ENCODE peak calls at places on chromosomes 16 and 17, in seven cellular contexts. One of them, this sample, is unnamed.

GRCh38 chr16:1980026-1980769 is 1.1 kb downstream of the NOXO1 start:
- DNase-seq in gastrocnemius medialis: no peak
- DNase-seq in esophagus squamous epithelium: no peak
- DNase-seq in psoas muscle: peak
- DNase-seq in lung: no peak
- DNase-seq in fibroblast of villous mesenchyme: no peak
- DNase-seq in aorta: no peak
- DNase-seq in this sample: no peak

GRCh38 chr16:84378099-84378498 is 9.8 kb downstream of the ATP2C2 start:
- DNase-seq in aorta: peak
- DNase-seq in psoas muscle: no peak
- DNase-seq in esophagus squamous epithelium: no peak
- DNase-seq in fibroblast of villous mesenchyme: no peak
- DNase-seq in gastrocnemius medialis: no peak
- DNase-seq in lung: no peak
- DNase-seq in this sample: no peak

GRCh38 chr16:66580605-66581209 is 1.4 kb downstream of the CMTM2 start:
- DNase-seq in gastrocnemius medialis: no peak
- DNase-seq in lung: no peak
- DNase-seq in esophagus squamous epithelium: no peak
- DNase-seq in aorta: no peak
- DNase-seq in fibroblast of villous mesenchyme: peak
- DNase-seq in psoas muscle: no peak
- DNase-seq in this sample: peak

GRCh38 chr17:77810536-77810935 is 148.0 kb upstream of the TNRC6C start:
- DNase-seq in esophagus squamous epithelium: no peak
- DNase-seq in fibroblast of villous mesenchyme: peak
- DNase-seq in lung: no peak
- DNase-seq in psoas muscle: peak
- DNase-seq in aorta: peak
- DNase-seq in gastrocnemius medialis: peak
- DNase-seq in this sample: peak

GRCh38 chr17:19867654-19868395 is at the start of gene ULK2:
- DNase-seq in lung: peak
- DNase-seq in aorta: peak
- DNase-seq in psoas muscle: peak
- DNase-seq in gastrocnemius medialis: no peak
- DNase-seq in esophagus squamous epithelium: no peak
- DNase-seq in fibroblast of villous mesenchyme: peak
- DNase-seq in this sample: peak

GRCh38 chr17:78001182-78001581 is 42.7 kb downstream of the TNRC6C start:
- DNase-seq in fibroblast of villous mesenchyme: no peak
- DNase-seq in lung: no peak
- DNase-seq in esophagus squamous epithelium: no peak
- DNase-seq in psoas muscle: no peak
- DNase-seq in aorta: no peak
- DNase-seq in gastrocnemius medialis: no peak
- DNase-seq in this sample: no peak

GRCh38 chr17:36918260-36918691 is 19.0 kb upstream of the LHX1 start:
- DNase-seq in esophagus squamous epithelium: no peak
- DNase-seq in gastrocnemius medialis: no peak
- DNase-seq in psoas muscle: no peak
- DNase-seq in lung: no peak
- DNase-seq in aorta: no peak
- DNase-seq in fibroblast of villous mesenchyme: no peak
- DNase-seq in this sample: no peak

GRCh38 chr17:44115585-44116415 is 7.6 kb downstream of the HDAC5 start:
- DNase-seq in esophagus squamous epithelium: no peak
- DNase-seq in lung: no peak
- DNase-seq in gastrocnemius medialis: no peak
- DNase-seq in psoas muscle: peak
- DNase-seq in aorta: peak
- DNase-seq in fibroblast of villous mesenchyme: peak
- DNase-seq in this sample: peak

GRCh38 chr17:75587718-75588545 is at the start of gene MYO15B:
- DNase-seq in psoas muscle: peak
- DNase-seq in esophagus squamous epithelium: no peak
- DNase-seq in lung: peak
- DNase-seq in aorta: peak
- DNase-seq in gastrocnemius medialis: no peak
- DNase-seq in fibroblast of villous mesenchyme: peak
- DNase-seq in this sample: peak

GRCh38 chr17:4728124-4728523 is 3.1 kb upstream of the MED11 start:
- DNase-seq in lung: peak
- DNase-seq in esophagus squamous epithelium: no peak
- DNase-seq in fibroblast of villous mesenchyme: no peak
- DNase-seq in gastrocnemius medialis: no peak
- DNase-seq in psoas muscle: no peak
- DNase-seq in aorta: no peak
- DNase-seq in this sample: no peak

GRCh38 chr16:86477642-86478041 is 32.7 kb upstream of the FOXF1 start:
- DNase-seq in psoas muscle: no peak
- DNase-seq in gastrocnemius medialis: no peak
- DNase-seq in aorta: no peak
- DNase-seq in esophagus squamous epithelium: no peak
- DNase-seq in lung: no peak
- DNase-seq in fibroblast of villous mesenchyme: peak
- DNase-seq in this sample: no peak

GRCh38 chr17:512926-513325 is 160.3 kb upstream of the RPH3AL start:
- DNase-seq in gastrocnemius medialis: no peak
- DNase-seq in fibroblast of villous mesenchyme: peak
- DNase-seq in lung: no peak
- DNase-seq in aorta: peak
- DNase-seq in psoas muscle: no peak
- DNase-seq in esophagus squamous epithelium: no peak
- DNase-seq in this sample: peak

GRCh38 chr16:86566601-86566965 is at the start of gene FOXC2:
- DNase-seq in psoas muscle: peak
- DNase-seq in lung: peak
- DNase-seq in gastrocnemius medialis: no peak
- DNase-seq in esophagus squamous epithelium: no peak
- DNase-seq in fibroblast of villous mesenchyme: peak
- DNase-seq in aorta: peak
- DNase-seq in this sample: peak

GRCh38 chr17:27968206-27968732 is 74.2 kb upstream of the NLK start:
- DNase-seq in psoas muscle: no peak
- DNase-seq in fibroblast of villous mesenchyme: no peak
- DNase-seq in gastrocnemius medialis: no peak
- DNase-seq in aorta: no peak
- DNase-seq in lung: no peak
- DNase-seq in esophagus squamous epithelium: no peak
- DNase-seq in this sample: no peak

GRCh38 chr17:76696763-76697701 is 13.7 kb downstream of the MXRA7 start:
- DNase-seq in gastrocnemius medialis: peak
- DNase-seq in esophagus squamous epithelium: no peak
- DNase-seq in aorta: peak
- DNase-seq in psoas muscle: peak
- DNase-seq in lung: no peak
- DNase-seq in fibroblast of villous mesenchyme: peak
- DNase-seq in this sample: no peak

GRCh38 chr17:73304971-73305786 is 6.6 kb downstream of the CDC42EP4 start:
- DNase-seq in psoas muscle: peak
- DNase-seq in gastrocnemius medialis: no peak
- DNase-seq in esophagus squamous epithelium: no peak
- DNase-seq in aorta: peak
- DNase-seq in lung: peak
- DNase-seq in fibroblast of villous mesenchyme: peak
- DNase-seq in this sample: peak

GRCh38 chr17:71110326-71110725 is 941.0 kb downstream of the KCNJ2 start:
- DNase-seq in fibroblast of villous mesenchyme: no peak
- DNase-seq in psoas muscle: no peak
- DNase-seq in gastrocnemius medialis: no peak
- DNase-seq in esophagus squamous epithelium: no peak
- DNase-seq in lung: no peak
- DNase-seq in aorta: no peak
- DNase-seq in this sample: no peak

GRCh38 chr17:56141046-56141839 is 12.0 kb upstream of the ANKFN1 start:
- DNase-seq in fibroblast of villous mesenchyme: no peak
- DNase-seq in lung: no peak
- DNase-seq in gastrocnemius medialis: no peak
- DNase-seq in psoas muscle: no peak
- DNase-seq in aorta: no peak
- DNase-seq in esophagus squamous epithelium: no peak
- DNase-seq in this sample: no peak

GRCh38 chr16:47592232-47592631 is 131.1 kb downstream of the PHKB start:
- DNase-seq in fibroblast of villous mesenchyme: no peak
- DNase-seq in esophagus squamous epithelium: no peak
- DNase-seq in gastrocnemius medialis: no peak
- DNase-seq in psoas muscle: no peak
- DNase-seq in aorta: no peak
- DNase-seq in lung: no peak
- DNase-seq in this sample: no peak

GRCh38 chr17:74213897-74214386 is 571 bp downstream of the TTYH2 start:
- DNase-seq in esophagus squamous epithelium: no peak
- DNase-seq in psoas muscle: peak
- DNase-seq in fibroblast of villous mesenchyme: no peak
- DNase-seq in gastrocnemius medialis: no peak
- DNase-seq in lung: no peak
- DNase-seq in aorta: peak
- DNase-seq in this sample: peak

GRCh38 chr17:40018211-40019121 is 3.2 kb downstream of the CSF3 start:
- DNase-seq in psoas muscle: peak
- DNase-seq in fibroblast of villous mesenchyme: no peak
- DNase-seq in lung: no peak
- DNase-seq in gastrocnemius medialis: peak
- DNase-seq in esophagus squamous epithelium: no peak
- DNase-seq in aorta: peak
- DNase-seq in this sample: no peak

GRCh38 chr17:53570731-53571130 is 252.0 kb upstream of the KIF2B start:
- DNase-seq in fibroblast of villous mesenchyme: no peak
- DNase-seq in aorta: no peak
- DNase-seq in gastrocnemius medialis: no peak
- DNase-seq in lung: no peak
- DNase-seq in esophagus squamous epithelium: no peak
- DNase-seq in psoas muscle: no peak
- DNase-seq in this sample: no peak

GRCh38 chr16:15487336-15488284 is 53.2 kb downstream of the BMERB1 start:
- DNase-seq in psoas muscle: no peak
- DNase-seq in esophagus squamous epithelium: no peak
- DNase-seq in gastrocnemius medialis: no peak
- DNase-seq in fibroblast of villous mesenchyme: peak
- DNase-seq in lung: no peak
- DNase-seq in aorta: no peak
- DNase-seq in this sample: no peak

GRCh38 chr16:24626251-24626650 is 86.9 kb downstream of the RBBP6 start:
- DNase-seq in lung: no peak
- DNase-seq in fibroblast of villous mesenchyme: peak
- DNase-seq in esophagus squamous epithelium: no peak
- DNase-seq in gastrocnemius medialis: no peak
- DNase-seq in psoas muscle: no peak
- DNase-seq in aorta: no peak
- DNase-seq in this sample: no peak

GRCh38 chr16:15775663-15776304 is 81.0 kb downstream of the MYH11 start:
- DNase-seq in esophagus squamous epithelium: no peak
- DNase-seq in psoas muscle: no peak
- DNase-seq in aorta: no peak
- DNase-seq in lung: no peak
- DNase-seq in fibroblast of villous mesenchyme: no peak
- DNase-seq in gastrocnemius medialis: no peak
- DNase-seq in this sample: no peak

GRCh38 chr17:2057714-2058520 is 3.0 kb downstream of the HIC1 start:
- DNase-seq in esophagus squamous epithelium: no peak
- DNase-seq in psoas muscle: peak
- DNase-seq in gastrocnemius medialis: no peak
- DNase-seq in lung: no peak
- DNase-seq in aorta: no peak
- DNase-seq in fibroblast of villous mesenchyme: peak
- DNase-seq in this sample: no peak
- H3K4me3 ChIP-seq in esophagus squamous epithelium: peak
- H3K4me3 ChIP-seq in psoas muscle: peak
- H3K4me3 ChIP-seq in gastrocnemius medialis: peak
- H3K4me3 ChIP-seq in lung: no peak
- H3K4me3 ChIP-seq in aorta: no peak
- H3K4me3 ChIP-seq in fibroblast of villous mesenchyme: peak
- H3K4me3 ChIP-seq in this sample: no peak

DNA sequence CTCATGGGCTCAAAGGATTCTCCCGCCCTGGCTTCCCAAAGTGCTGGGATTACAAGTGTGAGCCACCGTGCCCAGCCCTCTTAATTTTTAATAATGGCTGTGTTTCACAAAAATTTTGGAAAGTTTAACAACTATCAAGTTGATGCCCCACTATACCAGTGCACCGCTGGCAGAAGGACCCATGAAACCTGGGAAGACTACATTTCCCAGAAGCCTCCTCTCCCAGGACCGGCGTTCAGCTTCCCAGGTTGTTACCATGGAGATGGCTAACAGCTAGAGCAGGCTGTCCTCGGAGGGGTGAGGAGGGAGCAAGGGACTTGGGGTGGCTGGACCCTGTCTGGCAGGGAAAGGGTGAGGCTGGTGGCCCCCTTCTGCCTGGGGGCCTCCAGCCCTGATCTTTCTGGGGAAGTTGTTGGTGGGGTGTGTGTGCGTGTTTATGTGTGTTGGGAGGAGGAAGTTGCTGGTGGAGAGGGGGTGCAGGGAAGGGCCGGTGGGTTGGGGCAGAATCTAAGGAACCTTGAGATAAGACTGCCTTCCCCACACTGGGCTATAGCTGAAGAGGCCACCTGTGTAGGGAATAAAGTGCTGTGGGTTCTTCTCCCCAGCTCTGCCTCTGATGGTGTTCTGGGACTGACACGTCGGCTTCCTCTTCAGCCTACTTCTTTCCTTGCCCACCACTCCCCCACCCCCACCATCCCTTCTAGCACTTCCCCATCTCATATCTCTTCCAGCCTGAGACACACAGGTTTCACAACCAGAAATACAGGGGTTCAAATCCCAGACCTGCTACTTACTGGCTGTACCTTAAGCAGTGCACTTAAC is at the start of gene DRC7:
- DNase-seq in aorta: no peak
- DNase-seq in esophagus squamous epithelium: no peak
- DNase-seq in fibroblast of villous mesenchyme: peak
- DNase-seq in gastrocnemius medialis: no peak
- DNase-seq in psoas muscle: no peak
- DNase-seq in lung: peak
- DNase-seq in this sample: peak
- H3K4me3 ChIP-seq in aorta: no peak
- H3K4me3 ChIP-seq in esophagus squamous epithelium: peak
- H3K4me3 ChIP-seq in fibroblast of villous mesenchyme: no peak
- H3K4me3 ChIP-seq in gastrocnemius medialis: no peak
- H3K4me3 ChIP-seq in psoas muscle: no peak
- H3K4me3 ChIP-seq in lung: no peak
- H3K4me3 ChIP-seq in this sample: no peak

GRCh38 chr17:81566461-81567126 is 14.4 kb upstream of the FAAP100 start:
- DNase-seq in lung: peak
- DNase-seq in esophagus squamous epithelium: no peak
- DNase-seq in psoas muscle: peak
- DNase-seq in fibroblast of villous mesenchyme: peak
- DNase-seq in aorta: peak
- DNase-seq in gastrocnemius medialis: peak
- DNase-seq in this sample: peak
- H3K4me3 ChIP-seq in lung: no peak
- H3K4me3 ChIP-seq in esophagus squamous epithelium: peak
- H3K4me3 ChIP-seq in psoas muscle: no peak
- H3K4me3 ChIP-seq in fibroblast of villous mesenchyme: peak
- H3K4me3 ChIP-seq in aorta: no peak
- H3K4me3 ChIP-seq in gastrocnemius medialis: no peak
- H3K4me3 ChIP-seq in this sample: peak

GRCh38 chr16:88999457-89000206 is 22.6 kb upstream of the CBFA2T3 start:
- DNase-seq in esophagus squamous epithelium: no peak
- DNase-seq in lung: no peak
- DNase-seq in aorta: no peak
- DNase-seq in psoas muscle: peak
- DNase-seq in fibroblast of villous mesenchyme: no peak
- DNase-seq in gastrocnemius medialis: no peak
- DNase-seq in this sample: no peak
- H3K4me3 ChIP-seq in esophagus squamous epithelium: no peak
- H3K4me3 ChIP-seq in lung: no peak
- H3K4me3 ChIP-seq in aorta: no peak
- H3K4me3 ChIP-seq in psoas muscle: no peak
- H3K4me3 ChIP-seq in fibroblast of villous mesenchyme: no peak
- H3K4me3 ChIP-seq in gastrocnemius medialis: no peak
- H3K4me3 ChIP-seq in this sample: no peak